ENCODE peak calls at places on chromosomes 1 and 21, in nine cellular contexts. M is uterus, Q is tibial artery, N is dorsolateral prefrontal cortex, A is heart left ventricle, D is upper lobe of left lung, S is left lung, J is heart right ventricle, L is GM12878. X is an unnamed sample.
A peak's percentile ranks its signal among the peaks of the same experiment; 100 is the strongest.

GRCh38 chr21:30257773-30258172 is 25.0 kb downstream of the KRTAP24-1 start:
- DNase-seq in M (no peak), Q (no peak), N (no peak), A (no peak), D (no peak), S (no peak), J (no peak), L (no peak), X (no peak)

GRCh38 chr1:171802207-171802606 is 20.7 kb downstream of the METTL13 start:
- DNase-seq in M (no peak), Q (no peak), N (no peak), A (no peak), D (no peak), S (no peak), J (no peak), L (no peak), X (no peak)

GRCh38 chr1:67522001-67522441 is 91.8 kb upstream of the SERBP1 start:
- DNase-seq in M (no peak), Q (no peak), N (no peak), A (no peak), D (no peak), S (no peak), J (no peak), L (no peak), X (no peak)

GRCh38 chr21:16081304-16081703 is 351.5 kb downstream of the USP25 start:
- DNase-seq in M (no peak), Q (no peak), N (no peak), A (no peak), D (no peak), S (no peak), J (no peak), L (no peak), X (no peak)

GRCh38 chr1:237672748-237673147 is 218.0 kb downstream of the ZP4 start:
- DNase-seq in M (no peak), Q (no peak), N (no peak), A (no peak), D (no peak), S (no peak), J (no peak), L (no peak), X (no peak)

GRCh38 chr1:65189716-65190115 is 41.7 kb downstream of the AK4 start:
- DNase-seq in M (no peak), Q (no peak), N (no peak), A (no peak), D (no peak), S (no peak), J (no peak), L (no peak), X (no peak)

GRCh38 chr21:37607081-37607480 is 240.5 kb downstream of the DYRK1A start:
- DNase-seq in M (no peak), Q (no peak), N (no peak), A (no peak), D (no peak), S (no peak), J (no peak), L (no peak), X (no peak)

GRCh38 chr1:240188139-240188538 is 96.5 kb downstream of the FMN2 start:
- DNase-seq in M (no peak), Q (no peak), N (no peak), A (no peak), D (no peak), S (no peak), J (no peak), L (no peak), X (no peak)

GRCh38 chr1:191963286-191963685 is 195.0 kb upstream of the RGS18 start:
- DNase-seq in M (no peak), Q (no peak), N (no peak), A (no peak), D (no peak), S (no peak), J (no peak), L (no peak), X (peak; percentile 10)

GRCh38 chr21:34668803-34669148 is at the start of gene CLIC6:
- DNase-seq in M (no peak), Q (peak; percentile 75), N (no peak), A (peak; percentile 41), D (peak; percentile 86), S (peak; percentile 69), J (no peak), L (no peak), X (no peak)

GRCh38 chr1:61268546-61269243 is 186.3 kb downstream of the NFIA start:
- DNase-seq in M (no peak), Q (no peak), N (peak; percentile 69), A (no peak), D (no peak), S (no peak), J (no peak), L (no peak), X (no peak)

GRCh38 chr1:85445906-85446305 is 19.1 kb downstream of the DDAH1 start:
- DNase-seq in M (no peak), Q (no peak), N (no peak), A (no peak), D (no peak), S (no peak), J (no peak), L (no peak), X (no peak)

GRCh38 chr1:7014640-7014930 is 229.3 kb downstream of the CAMTA1 start:
- DNase-seq in M (no peak), Q (no peak), N (no peak), A (no peak), D (no peak), S (no peak), J (no peak), L (no peak), X (no peak)

GRCh38 chr1:1118011-1118892 is 2.4 kb upstream of the C1orf159 start:
- DNase-seq in M (no peak), Q (peak; percentile 9), N (no peak), A (no peak), D (peak; percentile 72), S (no peak), J (no peak), L (no peak), X (no peak)

GRCh38 chr1:190649553-190649952 is 171.9 kb upstream of the BRINP3 start:
- DNase-seq in M (no peak), Q (no peak), N (no peak), A (no peak), D (no peak), S (no peak), J (no peak), L (no peak), X (no peak)

GRCh38 chr1:97832490-97832889 is 88.3 kb downstream of the DPYD start:
- DNase-seq in M (no peak), Q (no peak), N (no peak), A (peak; percentile 45), D (no peak), S (no peak), J (peak; percentile 25), L (no peak), X (no peak)

GRCh38 chr1:227788279-227789041 is 27.0 kb upstream of the PRSS38 start:
- DNase-seq in M (peak; percentile 85), Q (peak; percentile 71), N (no peak), A (peak; percentile 54), D (peak; percentile 96), S (peak; percentile 89), J (no peak), L (no peak), X (no peak)

GRCh38 chr1:106879538-106879937 is 176.9 kb upstream of the PRMT6 start:
- DNase-seq in M (no peak), Q (peak; percentile 18), N (no peak), A (peak; percentile 70), D (no peak), S (peak; percentile 79), J (peak; percentile 66), L (no peak), X (no peak)

GRCh38 chr21:29601072-29601471 is 302.4 kb downstream of the BACH1 start:
- DNase-seq in M (no peak), Q (no peak), N (no peak), A (no peak), D (no peak), S (no peak), J (no peak), L (no peak), X (no peak)

DNA sequence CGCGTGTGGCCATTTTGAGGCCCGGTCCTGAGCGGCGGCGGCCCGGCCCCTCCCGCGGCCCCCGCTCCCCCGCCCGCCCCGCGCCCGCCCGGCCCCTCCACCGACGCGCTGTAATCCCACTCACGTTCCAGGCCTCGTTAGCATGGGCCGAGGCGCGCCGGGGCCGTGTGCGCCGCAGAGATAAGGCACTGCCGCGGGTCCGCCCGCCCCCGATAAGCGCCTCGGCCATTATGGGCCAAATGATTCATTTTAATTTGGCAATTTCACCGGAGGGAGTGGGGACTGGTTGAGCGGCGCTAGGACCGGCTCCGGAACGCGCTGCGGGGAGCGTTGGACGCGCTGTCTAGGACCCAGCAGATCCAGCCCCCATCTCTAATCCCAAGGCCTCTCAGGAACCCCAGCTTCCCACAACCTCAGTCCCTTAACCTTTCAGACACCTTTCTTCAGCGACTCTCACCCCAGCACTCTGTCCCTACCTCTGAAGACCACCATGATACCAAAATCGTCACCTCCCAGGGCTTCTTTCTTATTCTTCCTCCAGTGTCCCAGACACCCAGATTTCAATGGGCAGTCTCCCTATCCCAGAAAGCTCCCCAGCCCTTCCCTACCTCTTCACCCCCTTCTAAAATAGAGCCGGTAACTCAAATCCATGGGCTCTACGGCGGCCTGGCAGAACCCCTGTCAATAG is at the start of gene TAL1:
- DNase-seq in M (no peak), Q (no peak), N (no peak), A (no peak), D (peak; percentile 86), S (no peak), J (peak; percentile 41), L (no peak), X (no peak)
- H3K27me3 ChIP-seq in M (peaks cover 15% of the 10 kb centered on the region), Q (peaks cover 77% of the 10 kb centered on the region), N (peaks cover 72% of the 10 kb centered on the region), A (peaks cover 80% of the 10 kb centered on the region), D (peaks cover 48% of the 10 kb centered on the region), S (peaks cover 68% of the 10 kb centered on the region), J (peaks cover 76% of the 10 kb centered on the region), L (peaks cover 24% of the 10 kb centered on the region), X (peaks cover 89% of the 10 kb centered on the region)

GRCh38 chr1:78836736-78837135 is 169.8 kb downstream of the ADGRL4 start:
- DNase-seq in M (no peak), Q (no peak), N (no peak), A (no peak), D (no peak), S (no peak), J (no peak), L (no peak), X (no peak)
- H3K4me3 ChIP-seq in M (no peak overlapping the region), Q (no peak overlapping the region), N (no peak overlapping the region), A (no peak overlapping the region), D (no peak overlapping the region), S (no peak overlapping the region), J (no peak overlapping the region), L (no peak overlapping the region), X (no peak overlapping the region)

DNA sequence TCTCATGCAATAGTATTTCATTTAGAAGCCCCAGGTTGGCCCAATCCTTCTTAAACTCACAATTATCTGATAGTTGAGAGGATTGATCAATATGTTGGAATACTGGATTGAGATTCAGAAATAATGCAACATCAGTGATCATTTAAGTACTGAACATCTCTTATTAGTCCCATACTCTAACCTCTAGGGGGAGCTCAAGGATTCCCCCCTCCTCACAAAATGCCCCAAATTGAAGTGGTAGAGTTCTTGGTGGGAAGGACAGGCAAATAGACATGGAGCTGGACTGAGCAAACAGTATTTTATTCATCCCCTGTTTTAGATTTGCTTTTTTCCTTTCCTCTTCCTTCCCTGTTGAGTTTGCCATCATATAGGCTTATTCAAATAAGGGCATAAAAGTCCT is 62.8 kb downstream of the NGF start:
- DNase-seq in M (no peak), Q (no peak), N (no peak), A (no peak), D (no peak), S (no peak), J (no peak), L (no peak), X (no peak)
- TF ChIP-seq CTCF in M (no peak), Q (peak; percentile 29), N (no peak), A (peak; percentile 27), D (peak; percentile 40), S (peak; percentile 22), J (peak; percentile 38), L (peak; percentile 60), X (peak; percentile 52)

GRCh38 chr21:44441581-44442265 is 13.6 kb upstream of the LRRC3 start:
- DNase-seq in M (no peak), Q (no peak), N (no peak), A (peak; percentile 17), D (peak; percentile 48), S (no peak), J (peak; percentile 3), L (no peak), X (no peak)
- H3K27me3 ChIP-seq in M (no peaks in the 10 kb centered on the region), Q (peaks cover 33% of the 10 kb centered on the region), N (no peaks in the 10 kb centered on the region), A (no peaks in the 10 kb centered on the region), D (no peaks in the 10 kb centered on the region), S (no peaks in the 10 kb centered on the region), J (no peaks in the 10 kb centered on the region), L (no peaks in the 10 kb centered on the region), X (no peaks in the 10 kb centered on the region)

X was measured in AG04450.